ENCODE peak calls at places on chromosome 2, in five cellular contexts. One of them, this sample, is unnamed.

GRCh38 chr2:218648473-218649100 is 10.8 kb downstream of the ZNF142 start:
- DNase-seq in tibial nerve: peak
- DNase-seq in GM10248: peak
- DNase-seq in RWPE1: peak
- DNase-seq in right atrium auricular region: no peak
- DNase-seq in this sample: peak

GRCh38 chr2:126658910-126659613 is 3.1 kb downstream of the GYPC start:
- DNase-seq in GM10248: peak
- DNase-seq in right atrium auricular region: peak
- DNase-seq in tibial nerve: peak
- DNase-seq in RWPE1: no peak
- DNase-seq in this sample: peak

GRCh38 chr2:65369574-65369973 is 62.8 kb downstream of the SPRED2 start:
- DNase-seq in tibial nerve: no peak
- DNase-seq in RWPE1: no peak
- DNase-seq in GM10248: no peak
- DNase-seq in right atrium auricular region: no peak
- DNase-seq in this sample: no peak

GRCh38 chr2:8611246-8611645 is 70.6 kb upstream of the ID2 start:
- DNase-seq in RWPE1: no peak
- DNase-seq in GM10248: no peak
- DNase-seq in right atrium auricular region: no peak
- DNase-seq in tibial nerve: no peak
- DNase-seq in this sample: no peak

GRCh38 chr2:8004250-8004681 is 677.6 kb upstream of the ID2 start:
- DNase-seq in RWPE1: peak
- DNase-seq in tibial nerve: peak
- DNase-seq in right atrium auricular region: peak
- DNase-seq in GM10248: peak
- DNase-seq in this sample: peak

GRCh38 chr2:127566576-127566975 is 31.1 kb downstream of the MYO7B start:
- DNase-seq in right atrium auricular region: peak
- DNase-seq in GM10248: no peak
- DNase-seq in RWPE1: no peak
- DNase-seq in tibial nerve: no peak
- DNase-seq in this sample: no peak

GRCh38 chr2:134207589-134208209 is 46.2 kb upstream of the MGAT5 start:
- DNase-seq in right atrium auricular region: no peak
- DNase-seq in RWPE1: peak
- DNase-seq in tibial nerve: peak
- DNase-seq in GM10248: peak
- DNase-seq in this sample: peak

GRCh38 chr2:232802096-232802495 is 25.7 kb upstream of the KCNJ13 start:
- DNase-seq in RWPE1: no peak
- DNase-seq in tibial nerve: no peak
- DNase-seq in right atrium auricular region: no peak
- DNase-seq in GM10248: no peak
- DNase-seq in this sample: no peak

GRCh38 chr2:190603374-190603773 is 45.5 kb upstream of the NAB1 start:
- DNase-seq in tibial nerve: no peak
- DNase-seq in right atrium auricular region: no peak
- DNase-seq in GM10248: no peak
- DNase-seq in RWPE1: no peak
- DNase-seq in this sample: no peak

GRCh38 chr2:138814123-138814883 is 34.1 kb upstream of the NXPH2 start:
- DNase-seq in tibial nerve: no peak
- DNase-seq in GM10248: no peak
- DNase-seq in right atrium auricular region: no peak
- DNase-seq in RWPE1: no peak
- DNase-seq in this sample: no peak

GRCh38 chr2:160294339-160294803 is 94.3 kb upstream of the ITGB6 start:
- DNase-seq in right atrium auricular region: peak
- DNase-seq in RWPE1: no peak
- DNase-seq in tibial nerve: peak
- DNase-seq in GM10248: no peak
- DNase-seq in this sample: peak

GRCh38 chr2:95268208-95269035 is 5.8 kb upstream of the PROM2 start:
- DNase-seq in tibial nerve: no peak
- DNase-seq in right atrium auricular region: peak
- DNase-seq in GM10248: no peak
- DNase-seq in RWPE1: no peak
- DNase-seq in this sample: no peak

GRCh38 chr2:228658998-228659397 is 477.5 kb upstream of the SPHKAP start:
- DNase-seq in RWPE1: no peak
- DNase-seq in tibial nerve: no peak
- DNase-seq in right atrium auricular region: no peak
- DNase-seq in GM10248: no peak
- DNase-seq in this sample: peak

GRCh38 chr2:3022841-3023372 is 354.7 kb downstream of the EIPR1 start:
- DNase-seq in tibial nerve: no peak
- DNase-seq in right atrium auricular region: no peak
- DNase-seq in RWPE1: no peak
- DNase-seq in GM10248: no peak
- DNase-seq in this sample: no peak

GRCh38 chr2:188909036-188909435 is 65.1 kb upstream of the COL3A1 start:
- DNase-seq in right atrium auricular region: no peak
- DNase-seq in RWPE1: no peak
- DNase-seq in tibial nerve: no peak
- DNase-seq in GM10248: no peak
- DNase-seq in this sample: no peak

GRCh38 chr2:223944704-223945531 is at the start of gene WDFY1:
- DNase-seq in right atrium auricular region: peak
- DNase-seq in tibial nerve: peak
- DNase-seq in GM10248: peak
- DNase-seq in RWPE1: peak
- DNase-seq in this sample: peak
- TF ChIP-seq CTCF in right atrium auricular region: no peak
- TF ChIP-seq CTCF in tibial nerve: no peak
- TF ChIP-seq CTCF in GM10248: no peak
- TF ChIP-seq CTCF in RWPE1: no peak
- TF ChIP-seq CTCF in this sample: no peak

GRCh38 chr2:101278925-101279324 is 26.2 kb downstream of the CNOT11 start:
- DNase-seq in tibial nerve: no peak
- DNase-seq in right atrium auricular region: no peak
- DNase-seq in GM10248: no peak
- DNase-seq in RWPE1: no peak
- DNase-seq in this sample: no peak

GRCh38 chr2:101274142-101274541 is 21.5 kb downstream of the CNOT11 start:
- DNase-seq in GM10248: no peak
- DNase-seq in tibial nerve: no peak
- DNase-seq in right atrium auricular region: no peak
- DNase-seq in RWPE1: no peak
- DNase-seq in this sample: no peak

GRCh38 chr2:101273045-101273444 is 20.4 kb downstream of the CNOT11 start:
- DNase-seq in tibial nerve: no peak
- DNase-seq in right atrium auricular region: no peak
- DNase-seq in RWPE1: no peak
- DNase-seq in GM10248: no peak
- DNase-seq in this sample: no peak

GRCh38 chr2:101281482-101281881 is 27.0 kb downstream of the RNF149 start:
- DNase-seq in right atrium auricular region: no peak
- DNase-seq in RWPE1: no peak
- DNase-seq in tibial nerve: no peak
- DNase-seq in GM10248: no peak
- DNase-seq in this sample: no peak

GRCh38 chr2:101277111-101277510 is 24.4 kb downstream of the CNOT11 start:
- DNase-seq in RWPE1: no peak
- DNase-seq in tibial nerve: no peak
- DNase-seq in right atrium auricular region: no peak
- DNase-seq in GM10248: no peak
- DNase-seq in this sample: peak
- TF ChIP-seq CTCF in RWPE1: no peak
- TF ChIP-seq CTCF in tibial nerve: no peak
- TF ChIP-seq CTCF in right atrium auricular region: no peak
- TF ChIP-seq CTCF in GM10248: no peak
- TF ChIP-seq CTCF in this sample: no peak

DNA sequence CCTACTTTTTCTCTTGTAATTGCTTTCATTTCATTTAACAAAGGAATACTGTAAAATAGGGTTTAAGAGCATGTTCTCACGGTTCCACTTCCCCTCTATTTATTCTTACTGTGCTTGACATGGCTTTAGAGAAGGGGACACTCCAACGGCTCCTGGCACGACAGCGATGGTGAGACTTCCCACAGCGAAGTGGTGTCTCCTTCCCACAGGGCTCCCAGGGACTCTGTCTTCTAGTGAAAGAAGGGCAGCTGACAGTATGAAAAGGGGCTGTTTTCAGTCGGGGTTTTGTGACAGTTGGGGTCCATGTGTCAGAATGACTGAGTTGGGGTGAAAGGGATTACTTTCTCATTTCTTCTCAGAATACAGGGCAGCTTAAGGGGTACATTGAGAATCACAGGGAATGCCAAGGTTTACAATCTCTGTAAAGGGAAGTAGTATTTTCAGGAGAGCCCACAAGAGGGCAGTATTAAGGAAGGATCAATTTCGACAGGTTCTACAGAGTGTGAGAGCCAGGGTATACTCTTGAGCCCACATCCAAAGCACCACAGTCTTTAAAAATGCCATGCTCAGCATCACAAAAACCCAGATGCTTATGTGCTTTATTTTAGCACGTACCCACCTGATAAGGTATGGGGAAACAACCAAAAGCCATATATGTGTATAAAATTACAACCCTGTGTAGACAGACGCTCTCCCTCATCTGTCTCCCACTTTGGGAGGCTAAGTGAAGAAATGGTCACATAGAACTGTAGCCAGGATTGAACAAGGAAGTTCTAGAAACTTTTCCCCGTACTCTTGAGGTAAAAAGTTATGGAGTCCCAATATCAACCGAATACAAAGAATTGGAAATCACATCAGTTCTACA is 31.3 kb upstream of the RAPGEF4 start:
- DNase-seq in RWPE1: peak
- DNase-seq in tibial nerve: no peak
- DNase-seq in right atrium auricular region: no peak
- DNase-seq in GM10248: peak
- DNase-seq in this sample: peak
- TF ChIP-seq CTCF in RWPE1: no peak
- TF ChIP-seq CTCF in tibial nerve: peak
- TF ChIP-seq CTCF in right atrium auricular region: no peak
- TF ChIP-seq CTCF in GM10248: peak
- TF ChIP-seq CTCF in this sample: peak

GRCh38 chr2:36322108-36322507 is 33.5 kb upstream of the CRIM1 start:
- DNase-seq in tibial nerve: no peak
- DNase-seq in right atrium auricular region: no peak
- DNase-seq in RWPE1: peak
- DNase-seq in GM10248: no peak
- DNase-seq in this sample: peak

DNA sequence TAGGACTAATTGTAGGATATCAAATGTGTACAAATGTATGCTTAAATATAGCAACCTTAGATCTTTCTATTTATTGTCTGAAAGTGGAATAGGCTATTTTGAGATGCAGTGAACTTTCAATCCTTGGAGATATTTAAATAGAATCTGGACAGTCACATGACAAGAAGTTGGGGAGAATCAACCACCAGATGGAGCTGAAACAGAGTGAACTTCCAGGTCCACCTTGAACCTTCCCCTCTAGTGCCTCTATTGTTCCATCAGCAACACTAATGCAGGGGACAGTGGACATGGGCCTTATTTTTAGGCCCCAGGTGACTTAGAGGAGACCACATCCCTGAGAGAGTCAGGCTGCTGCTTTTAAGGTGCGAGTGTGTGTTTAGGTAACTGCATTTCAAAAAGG is 37.0 kb upstream of the CRIM1 start:
- DNase-seq in RWPE1: no peak
- DNase-seq in right atrium auricular region: no peak
- DNase-seq in tibial nerve: no peak
- DNase-seq in GM10248: no peak
- DNase-seq in this sample: peak
- TF ChIP-seq CTCF in RWPE1: no peak
- TF ChIP-seq CTCF in right atrium auricular region: no peak
- TF ChIP-seq CTCF in tibial nerve: no peak
- TF ChIP-seq CTCF in GM10248: no peak
- TF ChIP-seq CTCF in this sample: no peak

GRCh38 chr2:26612034-26612433 is 29.1 kb downstream of the CIB4 start:
- DNase-seq in right atrium auricular region: no peak
- DNase-seq in RWPE1: no peak
- DNase-seq in tibial nerve: no peak
- DNase-seq in GM10248: no peak
- DNase-seq in this sample: no peak
- TF ChIP-seq CTCF in right atrium auricular region: no peak
- TF ChIP-seq CTCF in RWPE1: no peak
- TF ChIP-seq CTCF in tibial nerve: no peak
- TF ChIP-seq CTCF in GM10248: no peak
- TF ChIP-seq CTCF in this sample: no peak

DNA sequence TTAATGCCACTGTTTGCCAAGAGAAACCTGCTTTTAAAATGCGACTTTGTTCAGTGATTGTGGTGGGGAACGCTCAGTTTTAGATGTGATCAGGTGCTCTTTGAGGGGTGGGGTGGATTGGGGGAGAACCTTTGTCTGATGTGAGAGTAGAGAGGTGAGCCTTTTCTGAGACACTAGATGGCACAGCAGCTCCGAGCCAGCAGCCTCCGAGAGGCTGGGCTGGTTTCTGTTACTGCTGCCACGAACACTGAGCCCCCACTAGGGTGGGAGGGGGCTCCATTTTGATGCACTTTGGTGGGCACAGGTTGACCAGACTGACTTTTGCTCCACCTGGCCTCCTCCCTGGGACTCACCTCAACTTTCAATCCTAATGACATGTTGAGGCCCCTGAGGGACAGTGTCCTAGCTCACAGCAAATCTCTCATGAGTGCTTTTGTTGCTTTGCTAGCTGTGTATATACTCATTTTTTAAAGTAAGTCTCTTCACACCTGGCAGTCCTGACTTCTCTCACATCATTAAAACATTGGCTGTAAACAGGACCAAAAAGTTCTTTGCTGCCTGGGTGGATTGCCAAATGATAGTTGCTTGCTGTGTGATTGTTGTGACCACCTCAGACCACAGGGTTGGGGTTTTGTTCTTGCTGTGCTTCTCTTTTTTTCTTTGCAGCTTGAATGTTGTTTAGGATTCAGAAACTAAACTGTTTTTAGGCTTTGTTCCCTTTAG is 98.2 kb upstream of the MAP3K20 start:
- DNase-seq in GM10248: no peak
- DNase-seq in RWPE1: no peak
- DNase-seq in tibial nerve: no peak
- DNase-seq in right atrium auricular region: no peak
- DNase-seq in this sample: no peak
- TF ChIP-seq CTCF in GM10248: no peak
- TF ChIP-seq CTCF in RWPE1: no peak
- TF ChIP-seq CTCF in tibial nerve: no peak
- TF ChIP-seq CTCF in right atrium auricular region: no peak
- TF ChIP-seq CTCF in this sample: no peak

This sample was measured in fibroblast of pulmonary artery.